ENCODE peak calls at places on chromosomes 7 and 10, in four cellular contexts. T is epithelial cell of esophagus, U is T-helper 2 cell, N is OCI-LY7. B is an unnamed sample.

GRCh38 chr10:12502526-12503274 is 153.4 kb downstream of the CAMK1D start:
- DNase-seq in T (no peak), N (no peak), U (no peak), B (no peak)

GRCh38 chr7:84219310-84219709 is 24.7 kb upstream of the SEMA3A start:
- DNase-seq in T (peak; percentile 60), N (no peak), U (no peak), B (no peak)

GRCh38 chr7:82313269-82313668 is 130.3 kb downstream of the CACNA2D1 start:
- DNase-seq in N (no peak), T (no peak), U (no peak), B (no peak)

GRCh38 chr7:142785841-142786250 is 15.1 kb downstream of the PRSS2 start:
- DNase-seq in T (no peak), N (no peak), U (peak; percentile 81), B (peak; percentile 60)

GRCh38 chr7:132240262-132240661 is 336.0 kb downstream of the PLXNA4 start:
- DNase-seq in N (no peak), U (no peak), T (no peak), B (no peak)

GRCh38 chr10:34523017-34523767 is 291.9 kb downstream of the PARD3 start:
- DNase-seq in T (peak; percentile 93), N (no peak), U (no peak), B (no peak)

GRCh38 chr10:71748671-71749191 is 24.6 kb downstream of the VSIR start:
- DNase-seq in T (no peak), N (peak; percentile 85), U (peak; percentile 88), B (peak; percentile 57)

GRCh38 chr10:26112532-26112931 is 104.0 kb upstream of the GAD2 start:
- DNase-seq in T (no peak), U (no peak), N (no peak), B (no peak)

GRCh38 chr7:159004411-159004810 is 140.3 kb downstream of the VIPR2 start:
- DNase-seq in U (no peak), N (no peak), T (no peak), B (no peak)

GRCh38 chr10:32005050-32005449 is 51.2 kb downstream of the KIF5B start:
- DNase-seq in T (peak; percentile 62), U (no peak), N (peak; percentile 61), B (peak; percentile 24)

GRCh38 chr10:110137142-110137545 is 70.3 kb upstream of the MXI1 start:
- DNase-seq in N (peak; percentile 83), U (peak; percentile 65), T (peak; percentile 79), B (no peak)

GRCh38 chr10:124762281-124762680 is 18.1 kb upstream of the FAM53B start:
- DNase-seq in N (no peak), U (no peak), T (no peak), B (no peak)

GRCh38 chr7:139054101-139054500 is 18.3 kb upstream of the ZC3HAV1L start:
- DNase-seq in N (no peak), T (peak; percentile 12), U (no peak), B (no peak)

GRCh38 chr7:36967387-36967786 is 243.1 kb upstream of the AOAH start:
- DNase-seq in U (no peak), N (peak; percentile 45), T (peak; percentile 58), B (no peak)